ENCODE peak calls at places on chromosomes 7 and 10, in seven cellular contexts. B is Peyer's patch, F is SK-N-SH, K is lower lobe of right lung, A is PC-3, J is OCI-LY7, Z is tibial nerve. E is an unnamed sample.
A peak's percentile ranks its signal among the peaks of the same experiment; 100 is the strongest.

GRCh38 chr7:50333266-50333665 is 28.8 kb downstream of the IKZF1 start:
- DNase-seq in B (no peak), F (peak; percentile 69), K (no peak), A (no peak), J (peak; percentile 45), Z (no peak), E (no peak)

GRCh38 chr10:93907049-93907448 is 13.3 kb downstream of the SLC35G1 start:
- DNase-seq in B (no peak), F (no peak), K (no peak), A (no peak), J (no peak), Z (no peak), E (no peak)

GRCh38 chr10:108615576-108616320 is 1307.6 kb downstream of the XPNPEP1 start:
- DNase-seq in B (no peak), F (no peak), K (no peak), A (no peak), J (no peak), Z (no peak), E (no peak)

GRCh38 chr10:27536437-27536836 is 32.3 kb downstream of the RAB18 start:
- DNase-seq in B (no peak), F (no peak), K (no peak), A (no peak), J (no peak), Z (no peak), E (no peak)

GRCh38 chr10:44935201-44935960 is 24.2 kb upstream of the RASSF4 start:
- DNase-seq in B (no peak), F (no peak), K (no peak), A (no peak), J (no peak), Z (peak; percentile 72), E (peak; percentile 78)

GRCh38 chr10:95606922-95607321 is 45.8 kb upstream of the SORBS1 start:
- DNase-seq in B (no peak), F (no peak), K (no peak), A (no peak), J (no peak), Z (no peak), E (no peak)

GRCh38 chr7:42237891-42238531 is 1.0 kb upstream of the GLI3 start:
- DNase-seq in B (peak; percentile 54), F (no peak), K (peak; percentile 66), A (no peak), J (no peak), Z (peak; percentile 63), E (peak; percentile 91)

GRCh38 chr10:79433324-79434222 is 11.9 kb downstream of the ZCCHC24 start:
- DNase-seq in B (no peak), F (no peak), K (no peak), A (no peak), J (no peak), Z (no peak), E (peak; percentile 20)

GRCh38 chr10:103632247-103632642 is 138.7 kb downstream of the NEURL1 start:
- DNase-seq in B (no peak), F (no peak), K (no peak), A (no peak), J (no peak), Z (no peak), E (peak; percentile 81)

GRCh38 chr10:73432646-73433537 is 469 bp downstream of the MSS51 start:
- DNase-seq in B (no peak), F (no peak), K (no peak), A (no peak), J (no peak), Z (no peak), E (no peak)

GRCh38 chr10:109996225-109996624 is 11.6 kb upstream of the ADD3 start:
- DNase-seq in B (no peak), F (no peak), K (no peak), A (peak; percentile 22), J (peak; percentile 23), Z (no peak), E (no peak)

GRCh38 chr7:134365341-134366054 is 48.8 kb upstream of the SLC35B4 start:
- DNase-seq in B (no peak), F (no peak), K (no peak), A (peak; percentile 86), J (no peak), Z (no peak), E (no peak)

DNA sequence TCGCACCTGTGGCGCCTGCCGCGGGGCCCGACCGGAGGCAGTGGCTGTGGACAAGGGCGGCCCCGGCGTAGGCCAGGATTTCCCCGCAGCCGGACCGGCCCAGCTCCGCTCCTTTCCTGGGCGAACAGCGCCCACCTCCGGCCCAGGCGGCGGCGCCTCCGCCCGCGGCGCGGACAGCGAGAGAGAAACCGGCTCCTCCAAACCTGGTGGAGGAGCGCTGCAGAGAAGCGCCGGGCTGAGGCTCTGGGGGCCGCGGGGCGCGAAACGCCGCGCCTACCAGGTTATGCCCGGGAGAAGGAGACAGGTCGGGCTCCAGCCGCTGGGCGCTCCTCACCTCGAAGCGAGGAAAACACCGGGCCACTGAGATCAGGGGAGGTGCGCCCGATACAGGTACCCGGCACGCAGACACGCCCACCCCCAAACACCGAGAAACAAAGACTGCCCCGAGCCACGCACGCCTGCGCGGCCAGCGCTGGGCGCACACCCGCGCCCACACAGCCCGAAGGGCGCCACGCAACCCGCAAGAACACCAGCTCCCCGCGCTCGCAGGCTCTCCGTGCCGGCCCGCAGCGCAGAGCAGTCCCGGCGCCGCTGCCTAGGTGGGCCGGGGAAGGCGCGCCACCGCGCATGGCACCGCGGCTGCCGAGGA is 3.3 kb downstream of the GRID1 start:
- DNase-seq in B (peak; percentile 51), F (no peak), K (peak; percentile 73), A (no peak), J (no peak), Z (no peak), E (peak; percentile 66)
- TF ChIP-seq CTCF in B (no peak), F (no peak), K (peak; percentile 62), A (no peak), J (no peak), Z (peak; percentile 50), E (no peak)

DNA sequence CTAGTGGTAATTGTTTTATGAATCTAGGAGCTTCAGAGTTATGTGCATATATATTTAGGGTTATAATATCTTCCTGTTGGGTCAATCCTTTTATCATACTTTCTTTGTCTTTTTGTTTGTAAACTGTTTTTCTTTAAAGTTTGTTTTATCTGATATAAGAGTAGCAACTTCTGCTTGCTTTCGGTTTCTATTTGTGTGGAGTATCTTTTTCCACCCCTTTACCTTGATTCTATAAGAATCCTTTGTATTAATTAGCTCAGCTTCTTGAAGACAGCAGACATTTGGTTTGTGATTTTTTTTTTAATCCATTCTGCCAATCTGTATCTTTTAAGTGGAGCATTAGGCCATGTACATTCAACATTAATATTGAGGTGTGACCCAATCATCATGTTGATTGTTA is 9.3 kb downstream of the CASP7 start:
- DNase-seq in B (no peak), F (no peak), K (no peak), A (no peak), J (no peak), Z (no peak), E (no peak)
- H3K9me3 ChIP-seq in B (no peaks in the 10 kb centered on the region), F (peaks cover 14% of the 10 kb centered on the region), K (peaks cover 37% of the 10 kb centered on the region), A (peaks cover 11% of the 10 kb centered on the region), J (peaks cover 49% of the 10 kb centered on the region), Z (peaks cover 32% of the 10 kb centered on the region), E (peaks cover 21% of the 10 kb centered on the region)

GRCh38 chr7:106110238-106110560 is 1.9 kb downstream of the SYPL1 start:
- DNase-seq in B (no peak), F (no peak), K (no peak), A (peak; percentile 35), J (peak; percentile 60), Z (no peak), E (no peak)
- H3K27ac ChIP-seq in B (no peak overlapping the region), F (no peak overlapping the region), K (no peak overlapping the region), A (no peak overlapping the region), J (peak overlapping the region; percentile 83), Z (peak overlapping the region; percentile 100), E (peak overlapping the region; percentile 99)

GRCh38 chr10:86644412-86645110 is 9.8 kb upstream of the OPN4 start:
- DNase-seq in B (peak; percentile 39), F (peak; percentile 29), K (no peak), A (no peak), J (peak; percentile 14), Z (no peak), E (peak; percentile 71)
- TF ChIP-seq CTCF in B (no peak), F (peak; percentile 22), K (no peak), A (no peak), J (peak; percentile 45), Z (no peak), E (peak; percentile 25)

GRCh38 chr7:159280008-159280407 is 135.3 kb upstream of the VIPR2 start:
- DNase-seq in B (no peak), F (no peak), K (no peak), A (no peak), J (no peak), Z (no peak), E (no peak)
- H3K9me3 ChIP-seq in B (no peaks in the 10 kb centered on the region), F (peaks cover 13% of the 10 kb centered on the region), K (no peaks in the 10 kb centered on the region), A (no peaks in the 10 kb centered on the region), J (no peaks in the 10 kb centered on the region), Z (no peaks in the 10 kb centered on the region), E (no peaks in the 10 kb centered on the region)

GRCh38 chr7:151083071-151083823 is at the start of gene TMUB1:
- DNase-seq in B (peak; percentile 89), F (peak; percentile 88), K (peak; percentile 90), A (peak; percentile 49), J (peak; percentile 84), Z (no peak), E (peak; percentile 82)
- H3K27ac ChIP-seq in B (peak within 1 kb of the TSS; percentile 95), F (peak within 1 kb of the TSS; percentile 78), K (peak within 1 kb of the TSS; percentile 84), A (peak within 1 kb of the TSS; percentile 65), J (peak within 1 kb of the TSS; percentile 48), Z (peak within 1 kb of the TSS; percentile 97), E (peak within 1 kb of the TSS; percentile 98)

DNA sequence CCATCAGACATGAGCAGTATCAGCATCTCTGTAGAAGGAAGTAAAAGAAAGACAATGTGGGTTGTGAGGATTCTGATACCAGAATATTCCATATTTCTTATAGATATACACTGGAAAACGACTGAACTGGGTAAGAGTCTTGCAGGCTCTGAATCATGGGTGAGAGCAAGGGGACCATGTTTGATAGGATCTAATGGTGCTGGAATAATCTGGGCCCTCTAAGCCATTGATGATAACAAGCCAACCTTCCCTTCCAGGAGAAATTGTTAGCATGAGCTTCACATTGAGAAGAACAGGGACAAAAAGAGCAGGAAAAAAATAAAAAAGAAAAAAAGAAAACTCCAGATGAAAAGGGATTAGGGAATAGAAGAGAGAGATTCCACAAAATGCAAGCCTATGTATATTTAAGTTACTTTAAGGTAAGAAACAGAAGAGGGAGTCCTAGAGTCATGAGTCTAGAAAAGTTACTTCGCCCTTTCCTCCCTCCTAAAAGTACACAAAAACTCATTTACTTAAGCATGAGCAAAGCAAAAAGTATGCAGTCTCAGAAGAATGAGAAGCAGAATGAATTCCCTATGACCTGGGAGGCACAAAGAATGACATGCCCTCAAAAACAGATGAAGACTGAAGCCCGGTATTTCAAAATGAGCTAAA is 181.9 kb downstream of the TMEM26 start:
- DNase-seq in B (no peak), F (no peak), K (no peak), A (peak; percentile 100), J (no peak), Z (no peak), E (no peak)
- TF ChIP-seq CTCF in B (no peak), F (peak; percentile 30), K (peak; percentile 18), A (peak; percentile 99), J (no peak), Z (peak; percentile 9), E (no peak)

GRCh38 chr7:52781250-52781649 is 254.2 kb upstream of the POM121L12 start:
- DNase-seq in B (no peak), F (no peak), K (no peak), A (no peak), J (no peak), Z (no peak), E (no peak)
- H3K9me3 ChIP-seq in B (no peaks in the 10 kb centered on the region), F (no peaks in the 10 kb centered on the region), K (no peaks in the 10 kb centered on the region), A (no peaks in the 10 kb centered on the region), J (no peaks in the 10 kb centered on the region), Z (no peaks in the 10 kb centered on the region), E (no peaks in the 10 kb centered on the region)

E was measured in tibial artery.